ENCODE peak calls at places on chromosomes 7 and 10, in five cellular contexts. G is endothelial cell, J is HCEC 1CT, U is left cardiac atrium, N is GM03348. L is an unnamed sample.
A peak's percentile ranks its signal among the peaks of the same experiment; 100 is the strongest.

GRCh38 chr7:137755846-137756685 is 90.7 kb downstream of the DGKI start:
- DNase-seq in U (no peak), G (no peak), N (no peak), J (no peak), L (no peak)

GRCh38 chr10:102678842-102679289 is 34.6 kb downstream of the TRIM8 start:
- DNase-seq in J (peak; percentile 39), G (peak; percentile 85), N (peak; percentile 79), U (peak; percentile 67), L (peak; percentile 34)

GRCh38 chr10:49161411-49161997 is 26.7 kb downstream of the TMEM273 start:
- DNase-seq in J (peak; percentile 57), N (peak; percentile 77), G (no peak), U (no peak), L (no peak)

GRCh38 chr10:103395754-103396066 is 565 bp downstream of the ATP5MK start:
- DNase-seq in J (peak; percentile 5), G (no peak), N (no peak), U (no peak), L (no peak)

GRCh38 chr7:75937958-75938786 is 23.2 kb downstream of the POR start:
- DNase-seq in G (no peak), N (peak; percentile 81), J (peak; percentile 89), U (peak; percentile 78), L (no peak)

GRCh38 chr10:106973301-106973700 is 191.2 kb downstream of the SORCS1 start:
- DNase-seq in N (no peak), G (no peak), J (no peak), U (no peak), L (no peak)

GRCh38 chr7:90597879-90598278 is 1.8 kb downstream of the CDK14 start:
- DNase-seq in J (no peak), G (no peak), U (no peak), N (peak; percentile 23), L (no peak)

GRCh38 chr10:101749511-101750016 is 26.4 kb downstream of the FGF8 start:
- DNase-seq in J (no peak), U (no peak), G (no peak), N (no peak), L (no peak)

GRCh38 chr7:3109516-3109915 is 65.8 kb upstream of the CARD11 start:
- DNase-seq in G (no peak), U (no peak), N (no peak), J (no peak), L (no peak)

GRCh38 chr10:78576276-78576675 is 492.5 kb upstream of the ZMIZ1 start:
- DNase-seq in N (no peak), J (no peak), G (no peak), U (peak; percentile 47), L (no peak)

GRCh38 chr7:44625899-44626511 is 19.6 kb downstream of the OGDH start:
- DNase-seq in J (no peak), G (no peak), U (no peak), N (no peak), L (no peak)

GRCh38 chr10:121332353-121332752 is 265.9 kb downstream of the FGFR2 start:
- DNase-seq in J (no peak), U (no peak), N (no peak), G (no peak), L (no peak)

GRCh38 chr10:6618340-6618739 is 38.3 kb upstream of the PRKCQ start:
- DNase-seq in N (no peak), U (no peak), G (no peak), J (no peak), L (no peak)

GRCh38 chr10:125281091-125281490 is 120.7 kb upstream of the CTBP2 start:
- DNase-seq in N (no peak), G (no peak), J (no peak), U (no peak), L (no peak)

GRCh38 chr10:79055100-79055782 is 13.5 kb upstream of the ZMIZ1 start:
- DNase-seq in J (no peak), G (no peak), N (no peak), U (peak; percentile 4), L (no peak)

GRCh38 chr10:125980521-125980920 is 84.2 kb downstream of the FANK1 start:
- DNase-seq in U (no peak), J (no peak), G (no peak), N (no peak), L (no peak)

GRCh38 chr7:40305229-40305628 is 170.4 kb downstream of the SUGCT start:
- DNase-seq in N (no peak), U (no peak), G (no peak), J (no peak), L (no peak)

GRCh38 chr10:79982861-79983260 is 34.0 kb upstream of the SFTPD start:
- DNase-seq in N (no peak), U (peak; percentile 20), G (no peak), J (no peak), L (no peak)

GRCh38 chr10:68242051-68242450 is 10.1 kb upstream of the ATOH7 start:
- DNase-seq in U (no peak), G (no peak), J (no peak), N (no peak), L (no peak)

GRCh38 chr10:126917975-126918908 is 13.0 kb downstream of the DOCK1 start:
- DNase-seq in G (no peak), U (no peak), J (no peak), N (no peak), L (no peak)

GRCh38 chr7:2760098-2760889 is 72.3 kb downstream of the AMZ1 start:
- DNase-seq in J (peak; percentile 52), N (peak; percentile 48), U (peak; percentile 60), G (peak; percentile 27), L (no peak)

GRCh38 chr7:133394369-133394768 is 141.5 kb downstream of the EXOC4 start:
- DNase-seq in N (no peak), U (no peak), G (no peak), J (no peak), L (no peak)

GRCh38 chr7:95481768-95482167 is 4.0 kb upstream of the ASB4 start:
- DNase-seq in N (no peak), U (no peak), G (no peak), J (no peak), L (no peak)

GRCh38 chr10:125633517-125633999 is 49.4 kb downstream of the TEX36 start:
- DNase-seq in J (peak; percentile 48), U (no peak), G (no peak), N (no peak), L (no peak)

GRCh38 chr7:127885843-127886242 is 145.4 kb downstream of the LRRC4 start:
- DNase-seq in U (peak; percentile 48), G (no peak), J (peak; percentile 58), N (peak; percentile 67), L (no peak)

GRCh38 chr7:90816511-90817142 is 220.5 kb downstream of the CDK14 start:
- DNase-seq in J (peak; percentile 97), G (no peak), N (peak; percentile 65), U (no peak), L (no peak)

GRCh38 chr7:37336259-37336658 is 112.4 kb downstream of the ELMO1 start:
- DNase-seq in N (no peak), U (no peak), J (no peak), G (no peak), L (no peak)

GRCh38 chr10:101558206-101558605 is 29.9 kb downstream of the POLL start:
- DNase-seq in G (no peak), J (no peak), U (no peak), N (no peak), L (no peak)

GRCh38 chr10:29623797-29624196 is 11.0 kb downstream of the SVIL start:
- DNase-seq in G (no peak), U (no peak), N (no peak), J (no peak), L (no peak)

L was measured in activated B cell treated with CpG ODN at 0.5 μM for 24 hours.